ENCODE peak calls at places on chromosome 17, in seven cellular contexts. N is GM03348; A is retina; K is T-helper 17 cell; I is nucleus accumbens; M is effector CD4-positive, alpha-beta T cell; S is A549. O is an unnamed sample.

GRCh38 chr17:46887717-46888116 is 35.2 kb upstream of the GOSR2 start:
- DNase-seq in A (no peak), M (no peak), S (no peak), I (no peak), N (no peak), K (no peak), O (no peak)

GRCh38 chr17:6546069-6546718 is 10.2 kb downstream of the PITPNM3 start:
- DNase-seq in K (no peak), S (no peak), I (no peak), A (no peak), M (no peak), N (peak), O (no peak)

GRCh38 chr17:29368161-29368560 is 22.0 kb upstream of the TAOK1 start:
- DNase-seq in K (no peak), M (no peak), A (no peak), S (no peak), N (no peak), I (no peak), O (no peak)

GRCh38 chr17:73600103-73600871 is 44.0 kb downstream of the SDK2 start:
- DNase-seq in S (no peak), I (no peak), A (no peak), K (no peak), M (no peak), N (peak), O (no peak)

GRCh38 chr17:42287305-42288077 is 807 bp upstream of the STAT5A start:
- DNase-seq in I (no peak), N (peak), A (no peak), M (no peak), S (no peak), K (peak), O (no peak)

GRCh38 chr17:44898768-44899073 is 524 bp downstream of the EFTUD2 start:
- DNase-seq in S (no peak), A (no peak), M (no peak), I (no peak), K (no peak), N (peak), O (no peak)

GRCh38 chr17:1939979-1940809 is 84.9 kb downstream of the RTN4RL1 start:
- DNase-seq in S (no peak), K (no peak), N (no peak), A (no peak), I (no peak), M (no peak), O (no peak)

GRCh38 chr17:81563861-81564586 is 11.9 kb upstream of the FAAP100 start:
- DNase-seq in N (no peak), A (no peak), S (peak), I (no peak), K (no peak), M (no peak), O (no peak)

GRCh38 chr17:45092932-45093430 is 31.9 kb downstream of the NMT1 start:
- DNase-seq in S (peak), N (peak), A (no peak), M (no peak), I (peak), K (no peak), O (peak)

GRCh38 chr17:72681844-72682243 is 410.6 kb downstream of the SLC39A11 start:
- DNase-seq in K (no peak), S (no peak), I (no peak), M (no peak), N (no peak), A (no peak), O (no peak)

GRCh38 chr17:77841742-77842141 is 116.8 kb upstream of the TNRC6C start:
- DNase-seq in K (no peak), N (no peak), S (no peak), M (no peak), A (no peak), I (no peak), O (no peak)

GRCh38 chr17:48259710-48260291 is 152.2 kb downstream of the SNX11 start:
- DNase-seq in I (no peak), N (peak), K (no peak), A (no peak), S (peak), M (no peak), O (peak)

GRCh38 chr17:36768355-36768754 is 167.0 kb downstream of the MRM1 start:
- DNase-seq in S (no peak), N (no peak), A (no peak), I (no peak), M (no peak), K (no peak), O (no peak)

GRCh38 chr17:71118039-71118438 is 948.7 kb downstream of the KCNJ2 start:
- DNase-seq in A (peak), S (peak), K (no peak), N (no peak), M (no peak), I (no peak), O (peak)

GRCh38 chr17:30312218-30312617 is 20.5 kb upstream of the BLMH start:
- DNase-seq in K (no peak), A (no peak), M (no peak), I (no peak), S (no peak), N (no peak), O (no peak)

GRCh38 chr17:49880291-49881053 is 32.6 kb upstream of the TAC4 start:
- DNase-seq in A (peak), M (peak), N (peak), K (peak), S (peak), I (peak), O (peak)

GRCh38 chr17:7712111-7712771 is 5.3 kb upstream of the DNAH2 start:
- DNase-seq in N (no peak), M (no peak), S (no peak), I (no peak), A (peak), K (no peak), O (no peak)

GRCh38 chr17:45155029-45155428 is 6.6 kb upstream of the HEXIM2 start:
- DNase-seq in K (no peak), N (no peak), S (no peak), I (no peak), A (no peak), M (no peak), O (no peak)

GRCh38 chr17:68398731-68399637 is 58.3 kb downstream of the WIPI1 start:
- DNase-seq in K (no peak), S (peak), A (peak), M (no peak), N (peak), I (no peak), O (peak)

GRCh38 chr17:82226170-82226808 is 2.6 kb upstream of the SLC16A3 start:
- DNase-seq in K (no peak), I (no peak), S (no peak), N (no peak), A (no peak), M (no peak), O (no peak)

GRCh38 chr17:75549246-75550138 is 24.0 kb downstream of the LLGL2 start:
- DNase-seq in N (no peak), A (no peak), M (no peak), K (no peak), S (peak), I (no peak), O (peak)

GRCh38 chr17:13883659-13884058 is 185.6 kb upstream of the COX10 start:
- DNase-seq in M (no peak), I (no peak), A (no peak), S (no peak), K (no peak), N (no peak), O (no peak)

GRCh38 chr17:43583332-43583731 is 37.2 kb upstream of the ETV4 start:
- DNase-seq in I (no peak), A (no peak), S (no peak), K (no peak), M (no peak), N (no peak), O (no peak)

GRCh38 chr17:57705921-57706695 is 39.0 kb downstream of the CCDC182 start:
- DNase-seq in I (no peak), A (no peak), N (no peak), M (no peak), S (no peak), K (no peak), O (peak)

GRCh38 chr17:29051194-29051593 is 8.3 kb downstream of the PIPOX start:
- DNase-seq in N (no peak), S (no peak), I (no peak), K (no peak), A (no peak), M (no peak), O (no peak)

GRCh38 chr17:76726231-76726765 is at the start of gene JMJD6:
- DNase-seq in N (peak), S (peak), A (peak), M (no peak), I (peak), K (no peak), O (peak)

GRCh38 chr17:72683506-72684404 is 408.7 kb downstream of the SLC39A11 start:
- DNase-seq in I (no peak), S (peak), A (no peak), N (peak), M (no peak), K (no peak), O (peak)

GRCh38 chr17:50681260-50682200 is 26.2 kb downstream of the ANKRD40 start:
- DNase-seq in I (no peak), S (peak), M (no peak), K (no peak), A (peak), N (peak), O (peak)

GRCh38 chr17:69223809-69224208 is 4.8 kb downstream of the ABCA10 start:
- DNase-seq in I (no peak), N (peak), M (no peak), A (peak), S (no peak), K (no peak), O (no peak)

GRCh38 chr17:12068946-12069345 is 48.3 kb downstream of the MAP2K4 start:
- DNase-seq in I (no peak), K (no peak), S (no peak), A (no peak), N (no peak), M (no peak), O (no peak)

GRCh38 chr17:49469831-49470568 is 25.1 kb upstream of the NGFR start:
- DNase-seq in A (peak), M (no peak), K (no peak), S (no peak), N (no peak), I (no peak), O (no peak)

GRCh38 chr17:69961488-69962145 is 113.4 kb upstream of the KCNJ16 start:
- DNase-seq in S (no peak), M (no peak), N (no peak), A (no peak), K (no peak), I (no peak), O (no peak)

GRCh38 chr17:48644910-48645557 is 18.9 kb upstream of the HOXB9 start:
- DNase-seq in N (peak), S (no peak), K (no peak), M (no peak), A (peak), I (no peak), O (no peak)

GRCh38 chr17:63395075-63395815 is 50.9 kb downstream of the CYB561 start:
- DNase-seq in K (no peak), N (peak), M (no peak), I (no peak), A (no peak), S (no peak), O (no peak)

O was measured in T47D.